ENCODE peak calls at places on chromosomes 5 and 9, in four cellular contexts. V, N, Q and I are unnamed samples.

GRCh38 chr5:172806897-172807672 is 27.0 kb upstream of the ERGIC1 start:
- DNase-seq in V (peak), Q (peak), N (peak), I (no peak)

GRCh38 chr9:20417695-20418094 is 204.6 kb downstream of the MLLT3 start:
- DNase-seq in N (no peak), Q (no peak), V (no peak), I (no peak)

GRCh38 chr5:106258591-106259125 is 1412.1 kb downstream of the EFNA5 start:
- DNase-seq in N (no peak), Q (no peak), V (no peak), I (no peak)

GRCh38 chr5:130045334-130045733 is 141.1 kb downstream of the CHSY3 start:
- DNase-seq in V (no peak), Q (no peak), N (no peak), I (no peak)

GRCh38 chr9:128636024-128636390 is 20.6 kb downstream of the DYNC2I2 start:
- DNase-seq in V (peak), Q (no peak), N (no peak), I (peak)

GRCh38 chr5:6745706-6746217 is 32.5 kb downstream of the TENT4A start:
- DNase-seq in V (no peak), Q (no peak), N (peak), I (peak)

GRCh38 chr9:91904541-91905236 is 45.3 kb downstream of the ROR2 start:
- DNase-seq in Q (no peak), N (no peak), V (no peak), I (no peak)

GRCh38 chr5:43171441-43171840 is 20.6 kb upstream of the NIM1K start:
- DNase-seq in Q (no peak), V (no peak), N (no peak), I (no peak)

GRCh38 chr5:175116466-175117048 is 327.4 kb downstream of the DRD1 start:
- DNase-seq in V (no peak), N (no peak), Q (no peak), I (no peak)

GRCh38 chr5:168317521-168318147 is 26.2 kb downstream of the WWC1 start:
- DNase-seq in N (peak), V (no peak), Q (no peak), I (peak)

GRCh38 chr9:41229408-41230401 is 40.6 kb upstream of the ZNG1F start:
- DNase-seq in N (peak), Q (no peak), V (no peak), I (peak)

GRCh38 chr5:133859073-133859472 is 109.4 kb downstream of the C5orf15 start:
- DNase-seq in Q (no peak), V (no peak), N (no peak), I (no peak)

GRCh38 chr5:139689631-139690384 is 41.7 kb downstream of the CXXC5 start:
- DNase-seq in N (peak), Q (peak), V (no peak), I (peak)

GRCh38 chr5:150321211-150321610 is 18.5 kb upstream of the ARSI start:
- DNase-seq in N (no peak), Q (no peak), V (no peak), I (no peak)

GRCh38 chr5:91183743-91184142 is 199.4 kb downstream of the ARRDC3 start:
- DNase-seq in V (no peak), N (no peak), Q (no peak), I (no peak)

GRCh38 chr9:112069318-112070169 is 105.6 kb downstream of the SUSD1 start:
- DNase-seq in V (no peak), N (peak), Q (peak), I (no peak)

GRCh38 chr9:81411961-81412360 is 277.4 kb downstream of the TLE1 start:
- DNase-seq in Q (no peak), V (no peak), N (no peak), I (no peak)

GRCh38 chr5:56164371-56164770 is 68.8 kb downstream of the ANKRD55 start:
- DNase-seq in V (no peak), Q (no peak), N (no peak), I (peak)

GRCh38 chr5:1464511-1464910 is 19.3 kb upstream of the SLC6A3 start:
- DNase-seq in V (no peak), N (no peak), Q (no peak), I (no peak)

GRCh38 chr5:103119067-103119764 is 722 bp downstream of the GIN1 start:
- DNase-seq in Q (no peak), N (no peak), V (no peak), I (peak)

GRCh38 chr9:4293293-4293931 is 6.5 kb downstream of the GLIS3 start:
- DNase-seq in Q (no peak), N (no peak), V (no peak), I (no peak)

GRCh38 chr9:137392232-137393007 is 30.5 kb downstream of the EXD3 start:
- DNase-seq in N (no peak), V (no peak), Q (no peak), I (no peak)

GRCh38 chr5:77550416-77550815 is 58.3 kb upstream of the WDR41 start:
- DNase-seq in V (no peak), Q (no peak), N (no peak), I (no peak)

GRCh38 chr5:151896041-151896691 is 28.5 kb downstream of the GLRA1 start:
- DNase-seq in N (no peak), Q (no peak), V (no peak), I (no peak)

GRCh38 chr5:57434227-57434640 is 48.4 kb downstream of the ACTBL2 start:
- DNase-seq in Q (no peak), V (no peak), N (no peak), I (no peak)

GRCh38 chr9:95874989-95875304 is 544 bp upstream of the ERCC6L2 start:
- DNase-seq in Q (no peak), V (no peak), N (peak), I (peak)

GRCh38 chr9:117458066-117458465 is 43.2 kb upstream of the ASTN2 start:
- DNase-seq in V (no peak), N (no peak), Q (no peak), I (no peak)

GRCh38 chr5:165497707-165498106 is 1992.3 kb downstream of the MAT2B start:
- DNase-seq in N (peak), Q (peak), V (no peak), I (peak)

GRCh38 chr9:98556511-98556910 is 152.2 kb downstream of the GABBR2 start:
- DNase-seq in N (no peak), Q (no peak), V (no peak), I (no peak)

GRCh38 chr5:54379590-54379989 is 69.2 kb upstream of the ARL15 start:
- DNase-seq in Q (no peak), N (no peak), V (no peak), I (no peak)

GRCh38 chr5:148842161-148842560 is 15.8 kb downstream of the ADRB2 start:
- DNase-seq in Q (no peak), N (no peak), V (no peak), I (no peak)

GRCh38 chr5:56585466-56585865 is 229.9 kb upstream of the MAP3K1 start:
- DNase-seq in V (no peak), Q (no peak), N (no peak), I (no peak)

GRCh38 chr9:13719410-13719809 is 439.9 kb upstream of the MPDZ start:
- DNase-seq in Q (no peak), N (no peak), V (no peak), I (no peak)

GRCh38 chr5:146051678-146052077 is 53.7 kb downstream of the PLAC8L1 start:
- DNase-seq in Q (no peak), V (no peak), N (no peak), I (no peak)

GRCh38 chr5:111584651-111585050 is 72.3 kb upstream of the STARD4 start:
- DNase-seq in Q (no peak), N (no peak), V (no peak), I (no peak)

GRCh38 chr9:121393318-121393717 is 23.3 kb upstream of the STOM start:
- DNase-seq in Q (no peak), N (no peak), V (no peak), I (no peak)

GRCh38 chr5:35908814-35909213 is 29.6 kb downstream of the CAPSL start:
- DNase-seq in N (no peak), Q (no peak), V (no peak), I (peak)

GRCh38 chr5:144247131-144247530 is 76.5 kb downstream of the KCTD16 start:
- DNase-seq in V (no peak), Q (no peak), N (no peak), I (peak)

GRCh38 chr5:8892931-8893330 is 652.9 kb downstream of the SEMA5A start:
- DNase-seq in N (no peak), V (no peak), Q (no peak), I (no peak)

GRCh38 chr5:169862348-169862905 is 117.9 kb downstream of the INSYN2B start:
- DNase-seq in Q (no peak), N (no peak), V (no peak), I (no peak)

GRCh38 chr5:169861934-169862333 is 118.4 kb downstream of the INSYN2B start:
- DNase-seq in Q (no peak), V (no peak), N (no peak), I (peak)

GRCh38 chr5:169860585-169860984 is 119.7 kb downstream of the INSYN2B start:
- DNase-seq in V (no peak), Q (no peak), N (no peak), I (no peak)

GRCh38 chr5:169861433-169861832 is 118.9 kb downstream of the INSYN2B start:
- DNase-seq in Q (no peak), N (no peak), V (no peak), I (no peak)

GRCh38 chr5:169856571-169856970 is 123.7 kb downstream of the INSYN2B start:
- DNase-seq in V (no peak), Q (no peak), N (peak), I (no peak)
- TF ChIP-seq TAF1 in V (no peak), Q (no peak), N (no peak), I (no peak)

GRCh38 chr5:96110289-96110688 is 148.6 kb upstream of the ELL2 start:
- DNase-seq in N (no peak), V (no peak), Q (no peak), I (no peak)
- TF ChIP-seq TAF1 in N (no peak), V (no peak), Q (no peak), I (no peak)

GRCh38 chr5:114448496-114448895 is 86.6 kb downstream of the KCNN2 start:
- DNase-seq in V (no peak), N (no peak), Q (no peak), I (no peak)

GRCh38 chr5:114450516-114450909 is 88.6 kb downstream of the KCNN2 start:
- DNase-seq in Q (no peak), V (no peak), N (no peak), I (peak)

GRCh38 chr5:114449836-114450515 is 88.1 kb downstream of the KCNN2 start:
- DNase-seq in V (peak), Q (peak), N (peak), I (peak)

GRCh38 chr5:114447084-114447773 is 85.4 kb downstream of the KCNN2 start:
- DNase-seq in V (no peak), Q (no peak), N (no peak), I (no peak)
- TF ChIP-seq TAF1 in V (no peak), Q (no peak), N (no peak), I (no peak)

DNA sequence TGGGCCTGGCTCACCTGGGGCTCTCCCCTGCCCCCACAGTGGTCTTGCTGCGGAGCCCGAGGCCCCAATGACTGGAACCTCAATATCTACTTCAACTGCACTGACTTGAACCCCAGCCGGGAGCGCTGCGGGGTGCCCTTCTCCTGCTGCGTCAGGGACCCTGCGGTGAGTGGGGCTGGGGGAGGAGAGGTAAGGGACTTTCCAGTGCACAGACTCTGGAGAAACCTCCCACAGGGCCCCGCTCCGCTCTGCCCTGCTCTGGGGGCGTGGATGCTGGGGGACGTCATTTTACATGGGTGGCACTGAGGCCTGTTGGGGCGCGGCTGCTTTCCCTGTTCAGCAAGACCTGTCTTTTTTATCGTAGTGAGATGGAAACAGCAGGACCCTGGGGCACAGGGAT is 7.6 kb downstream of the TSPAN17 start:
- DNase-seq in N (no peak), V (no peak), Q (no peak), I (no peak)
- TF ChIP-seq TAF1 in N (no peak), V (no peak), Q (no peak), I (no peak)